ENCODE peak calls at places on chromosomes 3 and 15, in seven cellular contexts. G is iPS DF 6.9, Z is putamen, P is HEK293T, C is COLO829, T is nephron progenitor cell, W is NCI-H1105. A is an unnamed sample.

GRCh38 chr3:53936347-53936746 is 44.7 kb upstream of the SELENOK start:
- DNase-seq in G (no peak), Z (no peak), P (no peak), C (no peak), T (no peak), W (no peak), A (no peak)

GRCh38 chr15:71444866-71445590 is 329.8 kb downstream of the THSD4 start:
- DNase-seq in G (no peak), Z (peak), P (no peak), C (peak), T (no peak), W (no peak), A (no peak)

GRCh38 chr3:183409219-183409618 is 19.2 kb downstream of the MCF2L2 start:
- DNase-seq in G (no peak), Z (no peak), P (no peak), C (no peak), T (no peak), W (no peak), A (no peak)

GRCh38 chr15:63915888-63916731 is 82.4 kb upstream of the HERC1 start:
- DNase-seq in G (peak), Z (no peak), P (peak), C (no peak), T (peak), W (no peak), A (no peak)

GRCh38 chr3:140629351-140630137 is 48.3 kb upstream of the TRIM42 start:
- DNase-seq in G (no peak), Z (no peak), P (no peak), C (peak), T (no peak), W (no peak), A (no peak)

GRCh38 chr15:100022426-100022825 is 289.2 kb upstream of the LYSMD4 start:
- DNase-seq in G (no peak), Z (no peak), P (no peak), C (no peak), T (no peak), W (peak), A (no peak)

GRCh38 chr15:91561371-91562100 is 292.0 kb upstream of the SLCO3A1 start:
- DNase-seq in G (no peak), Z (peak), P (no peak), C (peak), T (no peak), W (no peak), A (no peak)

GRCh38 chr3:134092231-134092701 is 62.5 kb upstream of the SLCO2A1 start:
- DNase-seq in G (no peak), Z (no peak), P (peak), C (no peak), T (no peak), W (no peak), A (no peak)

GRCh38 chr15:71566226-71566625 is 244.1 kb upstream of the NR2E3 start:
- DNase-seq in G (no peak), Z (no peak), P (no peak), C (no peak), T (no peak), W (no peak), A (no peak)

GRCh38 chr3:31105438-31106077 is 211.1 kb upstream of the GADL1 start:
- DNase-seq in G (no peak), Z (no peak), P (no peak), C (peak), T (no peak), W (no peak), A (no peak)

GRCh38 chr15:39000008-39000734 is 435.6 kb upstream of the RASGRP1 start:
- DNase-seq in G (no peak), Z (no peak), P (no peak), C (no peak), T (no peak), W (no peak), A (no peak)

GRCh38 chr3:1007890-1008289 is 84.9 kb upstream of the CNTN6 start:
- DNase-seq in G (no peak), Z (no peak), P (no peak), C (peak), T (no peak), W (no peak), A (no peak)

GRCh38 chr15:67823371-67824156 is 1.7 kb upstream of the SKOR1 start:
- DNase-seq in G (no peak), Z (no peak), P (peak), C (no peak), T (no peak), W (peak), A (no peak)

GRCh38 chr15:63166219-63166618 is 8.9 kb upstream of the RPS27L start:
- DNase-seq in G (no peak), Z (no peak), P (no peak), C (no peak), T (no peak), W (no peak), A (no peak)

GRCh38 chr3:58620446-58620845 is 43.3 kb upstream of the FAM107A start:
- DNase-seq in G (no peak), Z (no peak), P (no peak), C (no peak), T (no peak), W (no peak), A (no peak)

GRCh38 chr15:25055356-25056068 is 100.7 kb downstream of the SNRPN start:
- DNase-seq in G (no peak), Z (no peak), P (no peak), C (no peak), T (no peak), W (no peak), A (no peak)

GRCh38 chr3:17399586-17399985 is 342.8 kb downstream of the TBC1D5 start:
- DNase-seq in G (no peak), Z (no peak), P (no peak), C (no peak), T (no peak), W (no peak), A (no peak)

GRCh38 chr15:68561146-68561545 is 17.6 kb upstream of the CORO2B start:
- DNase-seq in G (no peak), Z (no peak), P (no peak), C (no peak), T (no peak), W (no peak), A (no peak)

GRCh38 chr15:48360841-48361240 is 29.6 kb downstream of the DUT start:
- DNase-seq in G (no peak), Z (no peak), P (no peak), C (no peak), T (no peak), W (no peak), A (no peak)

GRCh38 chr3:158573714-158574113 is 2.7 kb downstream of the MLF1 start:
- DNase-seq in G (no peak), Z (no peak), P (no peak), C (no peak), T (no peak), W (no peak), A (no peak)

GRCh38 chr3:29279830-29280229 is 1.0 kb upstream of the RBMS3 start:
- DNase-seq in G (no peak), Z (peak), P (no peak), C (peak), T (no peak), W (no peak), A (no peak)

GRCh38 chr15:80549712-80550111 is 145.4 kb upstream of the ABHD17C start:
- DNase-seq in G (no peak), Z (no peak), P (no peak), C (no peak), T (no peak), W (no peak), A (no peak)

GRCh38 chr15:43516801-43517353 is 531 bp upstream of the MAP1A start:
- DNase-seq in G (no peak), Z (no peak), P (no peak), C (no peak), T (no peak), W (no peak), A (no peak)

GRCh38 chr15:73366766-73367623 is 1.8 kb downstream of the HCN4 start:
- DNase-seq in G (no peak), Z (no peak), P (no peak), C (no peak), T (no peak), W (no peak), A (no peak)

GRCh38 chr3:15345608-15346137 is 13.3 kb upstream of the SH3BP5 start:
- DNase-seq in G (no peak), Z (no peak), P (no peak), C (no peak), T (no peak), W (no peak), A (no peak)

GRCh38 chr3:170027691-170028102 is 10.1 kb upstream of the GPR160 start:
- DNase-seq in G (no peak), Z (no peak), P (no peak), C (no peak), T (no peak), W (no peak), A (no peak)

GRCh38 chr3:186383026-186383993 is 21.3 kb upstream of the DGKG start:
- DNase-seq in G (no peak), Z (no peak), P (no peak), C (no peak), T (no peak), W (no peak), A (peak)

GRCh38 chr3:45055411-45056143 is 29.5 kb downstream of the CLEC3B start:
- DNase-seq in G (no peak), Z (no peak), P (no peak), C (peak), T (no peak), W (no peak), A (no peak)

GRCh38 chr15:53437985-53438841 is 321.2 kb downstream of the WDR72 start:
- DNase-seq in G (no peak), Z (no peak), P (no peak), C (no peak), T (no peak), W (no peak), A (no peak)

GRCh38 chr3:139448104-139448503 is 28.2 kb downstream of the RBP2 start:
- DNase-seq in G (no peak), Z (peak), P (no peak), C (no peak), T (no peak), W (peak), A (no peak)

GRCh38 chr15:82921242-82921641 is 31.3 kb downstream of the HOMER2 start:
- DNase-seq in G (no peak), Z (no peak), P (no peak), C (no peak), T (no peak), W (no peak), A (no peak)

GRCh38 chr15:69797051-69797595 is 300.6 kb downstream of the TLE3 start:
- DNase-seq in G (no peak), Z (no peak), P (no peak), C (no peak), T (no peak), W (no peak), A (no peak)

GRCh38 chr3:163924600-163924999 is 1153.7 kb downstream of the SI start:
- DNase-seq in G (no peak), Z (no peak), P (no peak), C (no peak), T (no peak), W (no peak), A (no peak)

GRCh38 chr3:806006-806405 is 286.8 kb upstream of the CNTN6 start:
- DNase-seq in G (no peak), Z (no peak), P (no peak), C (no peak), T (no peak), W (no peak), A (no peak)

GRCh38 chr3:137930976-137931375 is 79.0 kb upstream of the CLDN18 start:
- DNase-seq in G (no peak), Z (no peak), P (no peak), C (no peak), T (no peak), W (no peak), A (no peak)

GRCh38 chr3:9780451-9780797 is 10.7 kb upstream of the CAMK1 start:
- DNase-seq in G (no peak), Z (no peak), P (no peak), C (no peak), T (no peak), W (no peak), A (no peak)

A was measured in left ventricle myocardium inferior.